ENCODE peak calls at places on chromosomes 11 and 22, in seven cellular contexts. V is ovary, E is breast epithelium, U is tibial nerve, A is heart left ventricle, R is transverse colon, X is Peyer's patch. W is an unnamed sample.

GRCh38 chr22:35630387-35630793 is 13.3 kb upstream of the MB start:
- DNase-seq in V (no peak), E (no peak), U (no peak), A (no peak), R (no peak), X (no peak), W (no peak)

GRCh38 chr11:17531818-17532131 is 12.4 kb downstream of the USH1C start:
- DNase-seq in V (no peak), E (no peak), U (no peak), A (no peak), R (peak; percentile 31), X (peak; percentile 82), W (no peak)

GRCh38 chr22:31952459-31952858 is 8.1 kb downstream of the YWHAH start:
- DNase-seq in V (no peak), E (no peak), U (no peak), A (no peak), R (no peak), X (no peak), W (peak; percentile 16)

GRCh38 chr22:40128989-40129388 is 48.7 kb upstream of the TNRC6B start:
- DNase-seq in V (no peak), E (no peak), U (no peak), A (no peak), R (peak; percentile 48), X (peak; percentile 52), W (no peak)

GRCh38 chr11:12556788-12557384 is 117.3 kb upstream of the TEAD1 start:
- DNase-seq in V (peak; percentile 79), E (peak; percentile 65), U (peak; percentile 59), A (peak; percentile 73), R (peak; percentile 56), X (peak; percentile 67), W (no peak)

GRCh38 chr11:88292156-88292844 is 45.2 kb downstream of the CTSC start:
- DNase-seq in V (no peak), E (no peak), U (no peak), A (no peak), R (peak; percentile 58), X (peak; percentile 51), W (no peak)

GRCh38 chr11:64331569-64332371 is 8.2 kb upstream of the CCDC88B start:
- DNase-seq in V (peak; percentile 53), E (no peak), U (peak; percentile 42), A (peak; percentile 88), R (peak; percentile 92), X (peak; percentile 94), W (peak; percentile 95)

GRCh38 chr11:11313426-11313825 is 39.6 kb downstream of the CSNK2A3 start:
- DNase-seq in V (no peak), E (no peak), U (no peak), A (no peak), R (no peak), X (no peak), W (no peak)

GRCh38 chr11:114137054-114137453 is 77.5 kb downstream of the ZBTB16 start:
- DNase-seq in V (no peak), E (no peak), U (no peak), A (no peak), R (no peak), X (no peak), W (no peak)

GRCh38 chr11:60378359-60378758 is at the start of gene MS4A7:
- DNase-seq in V (no peak), E (no peak), U (peak; percentile 20), A (peak; percentile 66), R (peak; percentile 44), X (peak; percentile 83), W (no peak)

GRCh38 chr11:12914401-12914912 is 94.7 kb upstream of the RASSF10 start:
- DNase-seq in V (no peak), E (no peak), U (no peak), A (peak; percentile 82), R (peak; percentile 24), X (no peak), W (peak; percentile 4)

GRCh38 chr22:27489265-27489675 is 312.3 kb downstream of the MN1 start:
- DNase-seq in V (no peak), E (no peak), U (no peak), A (no peak), R (peak; percentile 86), X (peak; percentile 82), W (no peak)

GRCh38 chr11:67306769-67307544 is 3.6 kb downstream of the SSH3 start:
- DNase-seq in V (no peak), E (no peak), U (no peak), A (no peak), R (peak; percentile 5), X (no peak), W (no peak)

GRCh38 chr11:112734207-112734606 is 227.0 kb upstream of the NCAM1 start:
- DNase-seq in V (peak; percentile 13), E (no peak), U (no peak), A (no peak), R (no peak), X (no peak), W (peak; percentile 1)

GRCh38 chr11:131684111-131685060 is 314.0 kb downstream of the NTM start:
- DNase-seq in V (no peak), E (no peak), U (no peak), A (no peak), R (no peak), X (no peak), W (no peak)

GRCh38 chr11:376531-377173 is 7.4 kb downstream of the B4GALNT4 start:
- DNase-seq in V (no peak), E (no peak), U (no peak), A (no peak), R (no peak), X (no peak), W (no peak)

GRCh38 chr11:100851584-100852152 is 164.6 kb downstream of the ARHGAP42 start:
- DNase-seq in V (no peak), E (no peak), U (no peak), A (no peak), R (no peak), X (no peak), W (no peak)

GRCh38 chr11:76768091-76769047 is 14.8 kb upstream of the TSKU start:
- DNase-seq in V (no peak), E (peak; percentile 62), U (no peak), A (no peak), R (peak; percentile 66), X (peak; percentile 73), W (peak; percentile 68)

GRCh38 chr11:123450593-123450992 is 20.5 kb downstream of the GRAMD1B start:
- DNase-seq in V (peak; percentile 28), E (no peak), U (no peak), A (no peak), R (no peak), X (no peak), W (no peak)

GRCh38 chr11:73287400-73288101 is 15.4 kb downstream of the P2RY6 start:
- DNase-seq in V (no peak), E (no peak), U (no peak), A (no peak), R (no peak), X (no peak), W (peak; percentile 52)

GRCh38 chr11:47924184-47924671 is 56.1 kb upstream of the PTPRJ start:
- DNase-seq in V (no peak), E (peak; percentile 60), U (no peak), A (no peak), R (no peak), X (no peak), W (no peak)

GRCh38 chr22:20001082-20001638 is 15.5 kb downstream of the ARVCF start:
- DNase-seq in V (no peak), E (no peak), U (no peak), A (peak; percentile 30), R (no peak), X (no peak), W (no peak)

GRCh38 chr11:29120329-29120695 is 896.5 kb downstream of the KCNA4 start:
- DNase-seq in V (no peak), E (no peak), U (no peak), A (no peak), R (no peak), X (no peak), W (no peak)
- TF ChIP-seq POLR2A in V (no peak), E (no peak), U (no peak), A (no peak), R (no peak), X (no peak), W (no peak)

GRCh38 chr22:41946360-41947180 is at the start of gene CENPM:
- DNase-seq in V (peak; percentile 84), E (peak; percentile 95), U (peak; percentile 86), A (peak; percentile 94), R (peak; percentile 93), X (peak; percentile 95), W (peak; percentile 97)
- TF ChIP-seq POLR2A in V (no peak), E (no peak), U (no peak), A (no peak), R (no peak), X (no peak), W (peak; percentile 84)

GRCh38 chr11:126211236-126212088 is at the start of the genes FAM118B and RPUSD4:
- DNase-seq in V (peak; percentile 98), E (peak; percentile 99), U (peak; percentile 99), A (peak; percentile 99), R (peak; percentile 99), X (peak; percentile 99), W (peak; percentile 98)
- TF ChIP-seq POLR2A in V (peak; percentile 66), E (peak; percentile 48), U (peak; percentile 42), A (peak; percentile 94), R (peak; percentile 90), X (peak; percentile 94), W (peak; percentile 88)

GRCh38 chr22:49950396-49950994 is 10.1 kb upstream of the PIM3 start:
- DNase-seq in V (no peak), E (no peak), U (no peak), A (no peak), R (peak; percentile 61), X (no peak), W (no peak)

GRCh38 chr22:49948573-49948957 is 12.0 kb upstream of the PIM3 start:
- DNase-seq in V (no peak), E (no peak), U (no peak), A (no peak), R (no peak), X (no peak), W (no peak)

GRCh38 chr22:49948116-49948515 is 12.5 kb upstream of the PIM3 start:
- DNase-seq in V (no peak), E (no peak), U (no peak), A (no peak), R (peak; percentile 72), X (no peak), W (no peak)

GRCh38 chr22:49949914-49950292 is 10.7 kb upstream of the PIM3 start:
- DNase-seq in V (no peak), E (no peak), U (no peak), A (no peak), R (no peak), X (no peak), W (no peak)

DNA sequence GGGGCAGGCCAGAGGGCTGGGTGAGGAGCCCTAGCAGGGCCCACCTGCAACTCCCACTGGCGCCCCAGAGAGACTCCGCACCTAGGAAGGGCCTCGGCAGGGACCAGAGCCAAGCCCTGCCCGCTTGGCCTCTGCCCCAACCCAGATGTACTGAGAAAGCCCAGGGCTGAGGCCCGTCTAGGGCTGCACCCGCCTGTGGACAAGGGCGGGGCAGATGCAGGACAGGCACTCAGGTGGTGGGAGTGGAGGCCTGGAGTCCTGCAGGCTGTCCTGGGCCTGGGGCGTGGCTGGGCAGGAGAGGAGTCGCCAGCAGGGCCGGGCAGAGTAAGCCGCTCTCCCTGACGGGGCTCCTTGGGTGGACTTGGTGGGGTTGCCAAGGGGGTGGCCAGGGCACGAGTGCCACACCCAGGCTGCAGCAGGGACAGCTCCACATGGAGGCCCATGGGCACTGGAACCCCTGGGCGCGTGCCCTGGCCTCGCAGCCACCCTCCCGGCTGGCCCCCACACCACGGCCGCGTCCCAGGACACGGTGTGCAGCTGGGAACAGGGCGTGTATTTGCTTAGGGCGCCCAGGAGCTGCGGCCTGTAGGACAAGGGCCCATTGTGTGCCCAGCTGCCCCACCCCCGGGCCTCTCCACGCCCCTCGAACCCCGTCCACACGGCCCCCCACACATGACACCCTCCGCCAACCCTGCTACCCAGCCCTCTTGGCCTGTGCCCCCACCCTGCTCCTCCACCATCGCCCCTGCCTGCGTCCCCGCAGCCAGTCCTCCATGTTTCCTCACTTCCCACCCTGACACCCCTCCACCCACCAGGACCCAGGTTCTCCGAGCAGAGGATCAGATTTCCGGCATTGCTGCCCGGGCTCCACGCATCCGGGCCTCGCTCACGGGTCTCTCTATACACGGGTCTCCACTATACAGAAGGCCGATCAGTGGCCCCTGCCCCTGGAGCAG is 11.3 kb upstream of the PIM3 start:
- DNase-seq in V (no peak), E (peak; percentile 88), U (no peak), A (no peak), R (peak; percentile 93), X (peak; percentile 92), W (no peak)
- TF ChIP-seq POLR2A in V (no peak), E (peak; percentile 27), U (no peak), A (no peak), R (peak; percentile 99), X (peak; percentile 98), W (no peak)

W was measured in erythroblast.